ENCODE peak calls at places on chromosomes 4 and X, in four cellular contexts. One of them, this sample, is unnamed.

GRCh38 chr4:178689926-178690325 is 1247.7 kb upstream of the AGA start:
- DNase-seq in IMR-90: no peak
- DNase-seq in K562: no peak
- DNase-seq in GM12878: no peak
- DNase-seq in this sample: no peak

GRCh38 chr4:142687547-142688275 is 158.4 kb downstream of the INPP4B start:
- DNase-seq in IMR-90: no peak
- DNase-seq in K562: no peak
- DNase-seq in GM12878: no peak
- DNase-seq in this sample: no peak

GRCh38 chrX:43644124-43644701 is 11.9 kb upstream of the MAOA start:
- DNase-seq in IMR-90: peak
- DNase-seq in K562: no peak
- DNase-seq in GM12878: no peak
- DNase-seq in this sample: no peak

GRCh38 chrX:39504850-39505259 is 592.9 kb downstream of the BCOR start:
- DNase-seq in IMR-90: no peak
- DNase-seq in K562: no peak
- DNase-seq in GM12878: no peak
- DNase-seq in this sample: no peak

GRCh38 chrX:96835660-96836289 is 47.9 kb upstream of the RPA4 start:
- DNase-seq in IMR-90: no peak
- DNase-seq in K562: no peak
- DNase-seq in GM12878: peak
- DNase-seq in this sample: no peak

GRCh38 chrX:38089173-38089982 is 83.0 kb downstream of the SYTL5 start:
- DNase-seq in IMR-90: no peak
- DNase-seq in K562: no peak
- DNase-seq in GM12878: no peak
- DNase-seq in this sample: no peak

GRCh38 chrX:153974003-153974725 is 1.6 kb downstream of the TMEM187 start:
- DNase-seq in IMR-90: no peak
- DNase-seq in K562: no peak
- DNase-seq in GM12878: no peak
- DNase-seq in this sample: peak

GRCh38 chr4:156800463-156800862 is 171.1 kb downstream of the PDGFC start:
- DNase-seq in IMR-90: no peak
- DNase-seq in K562: no peak
- DNase-seq in GM12878: no peak
- DNase-seq in this sample: no peak

GRCh38 chr4:16824278-16824806 is 74.1 kb downstream of the LDB2 start:
- DNase-seq in IMR-90: no peak
- DNase-seq in K562: no peak
- DNase-seq in GM12878: no peak
- DNase-seq in this sample: no peak

GRCh38 chr4:121156822-121157769 is 7.0 kb downstream of the TNIP3 start:
- DNase-seq in IMR-90: peak
- DNase-seq in K562: no peak
- DNase-seq in GM12878: no peak
- DNase-seq in this sample: peak

GRCh38 chrX:119067023-119067739 is 5.6 kb upstream of the CT47C1 start:
- DNase-seq in IMR-90: peak
- DNase-seq in K562: peak
- DNase-seq in GM12878: no peak
- DNase-seq in this sample: peak

GRCh38 chrX:3420316-3420715 is 73.9 kb upstream of the MXRA5 start:
- DNase-seq in IMR-90: no peak
- DNase-seq in K562: no peak
- DNase-seq in GM12878: no peak
- DNase-seq in this sample: no peak

GRCh38 chr4:140609548-140610425 is 41.0 kb upstream of the UCP1 start:
- DNase-seq in IMR-90: peak
- DNase-seq in K562: peak
- DNase-seq in GM12878: peak
- DNase-seq in this sample: peak

GRCh38 chr4:142452132-142452855 is 393.8 kb downstream of the INPP4B start:
- DNase-seq in IMR-90: peak
- DNase-seq in K562: no peak
- DNase-seq in GM12878: no peak
- DNase-seq in this sample: no peak

GRCh38 chrX:38672646-38673045 is 111.3 kb downstream of the TSPAN7 start:
- DNase-seq in IMR-90: no peak
- DNase-seq in K562: no peak
- DNase-seq in GM12878: no peak
- DNase-seq in this sample: no peak

GRCh38 chr4:173635395-173635794 is 105.4 kb upstream of the HAND2 start:
- DNase-seq in IMR-90: no peak
- DNase-seq in K562: no peak
- DNase-seq in GM12878: no peak
- DNase-seq in this sample: no peak

GRCh38 chr4:31539279-31540074 is 819.3 kb downstream of the PCDH7 start:
- DNase-seq in IMR-90: no peak
- DNase-seq in K562: no peak
- DNase-seq in GM12878: no peak
- DNase-seq in this sample: no peak

GRCh38 chrX:24110049-24110448 is 39.5 kb upstream of the ZFX start:
- DNase-seq in IMR-90: no peak
- DNase-seq in K562: no peak
- DNase-seq in GM12878: no peak
- DNase-seq in this sample: no peak

GRCh38 chr4:21742326-21742725 is 206.2 kb downstream of the KCNIP4 start:
- DNase-seq in IMR-90: no peak
- DNase-seq in K562: no peak
- DNase-seq in GM12878: no peak
- DNase-seq in this sample: no peak

GRCh38 chr4:57094482-57095223 is 15.5 kb downstream of the IGFBP7 start:
- DNase-seq in IMR-90: peak
- DNase-seq in K562: no peak
- DNase-seq in GM12878: no peak
- DNase-seq in this sample: no peak

GRCh38 chr4:103934178-103934789 is 214.5 kb upstream of the TACR3 start:
- DNase-seq in IMR-90: peak
- DNase-seq in K562: peak
- DNase-seq in GM12878: no peak
- DNase-seq in this sample: peak

GRCh38 chrX:132401935-132402334 is 86.9 kb downstream of the MBNL3 start:
- DNase-seq in IMR-90: peak
- DNase-seq in K562: no peak
- DNase-seq in GM12878: no peak
- DNase-seq in this sample: no peak

GRCh38 chr4:104592894-104593470 is 98.3 kb upstream of the CXXC4 start:
- DNase-seq in IMR-90: peak
- DNase-seq in K562: no peak
- DNase-seq in GM12878: no peak
- DNase-seq in this sample: no peak

GRCh38 chrX:39982927-39983326 is 114.8 kb downstream of the BCOR start:
- DNase-seq in IMR-90: no peak
- DNase-seq in K562: no peak
- DNase-seq in GM12878: no peak
- DNase-seq in this sample: no peak

GRCh38 chr4:142414336-142414945 is 431.7 kb downstream of the INPP4B start:
- DNase-seq in IMR-90: no peak
- DNase-seq in K562: no peak
- DNase-seq in GM12878: no peak
- DNase-seq in this sample: no peak

DNA sequence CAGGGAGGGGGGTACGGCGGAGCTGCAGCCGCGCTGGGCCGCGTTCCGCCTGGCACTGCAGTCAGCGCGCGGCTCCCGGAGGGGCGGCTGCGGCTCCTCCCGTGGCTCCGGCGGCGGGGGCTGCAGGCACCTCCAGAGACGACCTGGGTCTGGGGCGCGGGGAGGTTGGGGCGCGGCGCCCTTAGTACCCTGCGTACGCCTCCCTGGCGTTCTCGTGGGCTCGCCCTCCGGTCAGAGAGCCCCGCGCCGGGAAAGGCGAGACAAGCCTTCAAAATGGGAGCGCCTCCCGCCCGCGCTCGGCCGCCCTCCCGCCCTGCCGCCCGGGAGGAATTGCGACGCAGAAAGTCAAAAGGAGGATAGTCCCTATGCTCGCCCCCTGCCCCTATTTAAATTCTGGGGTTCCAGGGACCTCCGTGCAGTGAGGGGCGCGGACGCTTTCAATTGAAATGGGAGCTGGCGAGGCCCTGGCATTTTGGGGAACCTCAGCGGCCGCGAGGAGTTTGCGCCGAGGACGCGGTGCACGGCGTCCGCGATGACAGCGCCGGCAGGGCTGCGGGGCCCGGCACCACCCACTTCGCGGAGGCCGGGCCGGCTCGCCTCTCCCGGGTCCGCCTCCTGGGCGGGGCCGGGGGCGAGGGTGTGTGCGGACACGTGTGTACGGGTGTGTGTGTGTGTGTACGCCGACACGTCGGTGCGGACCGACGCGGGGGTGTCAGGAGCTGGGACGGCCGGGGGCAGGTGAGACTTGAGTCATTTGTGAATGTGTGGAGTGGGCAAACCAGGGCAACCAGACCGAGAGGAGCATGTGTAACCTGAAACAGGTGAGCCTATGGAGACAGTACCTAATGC is 544 bp downstream of the HERC3 start:
- DNase-seq in IMR-90: peak
- DNase-seq in K562: peak
- DNase-seq in GM12878: peak
- DNase-seq in this sample: peak
- TF ChIP-seq POLR2A in IMR-90: no peak
- TF ChIP-seq POLR2A in K562: peak
- TF ChIP-seq POLR2A in GM12878: peak
- TF ChIP-seq POLR2A in this sample: peak

GRCh38 chr4:177097291-177097690 is 212.4 kb upstream of the NEIL3 start:
- DNase-seq in IMR-90: no peak
- DNase-seq in K562: no peak
- DNase-seq in GM12878: no peak
- DNase-seq in this sample: no peak

GRCh38 chr4:177105526-177105925 is 204.1 kb upstream of the NEIL3 start:
- DNase-seq in IMR-90: no peak
- DNase-seq in K562: no peak
- DNase-seq in GM12878: no peak
- DNase-seq in this sample: no peak

GRCh38 chr4:177100307-177100706 is 209.4 kb upstream of the NEIL3 start:
- DNase-seq in IMR-90: no peak
- DNase-seq in K562: no peak
- DNase-seq in GM12878: no peak
- DNase-seq in this sample: no peak
- TF ChIP-seq CTCF in IMR-90: no peak
- TF ChIP-seq CTCF in K562: no peak
- TF ChIP-seq CTCF in GM12878: no peak
- TF ChIP-seq CTCF in this sample: no peak

DNA sequence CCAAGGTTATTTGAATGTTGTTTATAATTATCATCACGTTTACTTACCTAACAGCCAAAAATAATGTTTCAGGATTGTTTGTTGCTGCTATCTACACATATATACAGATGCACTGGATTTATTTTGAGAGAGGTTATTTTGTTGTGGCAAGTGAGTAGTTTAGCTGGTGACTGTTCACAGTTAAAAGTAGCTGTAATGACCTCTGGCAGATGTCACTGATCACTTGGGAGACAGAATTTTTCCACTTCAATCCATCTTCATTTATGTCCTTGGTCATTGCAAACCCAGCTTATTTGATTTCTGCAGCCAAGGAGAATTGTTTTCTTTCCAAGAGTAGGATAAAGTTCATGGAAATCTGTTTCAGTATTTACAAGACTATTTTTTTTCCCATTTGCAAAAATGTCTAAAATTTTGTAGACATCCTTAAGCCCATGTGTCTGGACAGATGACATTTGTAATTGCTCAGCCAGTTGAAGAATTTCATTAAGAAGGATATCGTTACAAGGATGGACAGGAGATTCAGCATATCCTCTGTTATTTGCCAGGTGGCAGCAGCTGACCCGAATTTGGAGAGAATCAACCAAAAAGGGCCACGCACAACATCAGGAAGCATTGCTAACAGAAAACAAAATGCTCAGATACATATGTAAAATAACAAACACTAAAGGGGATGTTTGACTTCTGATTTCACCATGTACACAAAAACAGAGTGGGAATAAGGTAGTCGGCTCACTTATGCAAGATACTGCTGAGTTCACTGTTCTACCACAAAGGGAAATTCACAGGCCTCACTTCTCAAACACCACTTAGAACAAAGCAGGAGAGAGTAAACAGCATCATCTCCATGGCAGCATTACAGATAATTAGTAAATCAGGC is 64.5 kb downstream of the GPRIN3 start:
- DNase-seq in IMR-90: no peak
- DNase-seq in K562: no peak
- DNase-seq in GM12878: no peak
- DNase-seq in this sample: no peak
- TF ChIP-seq FOS in IMR-90: no peak
- TF ChIP-seq FOS in K562: no peak
- TF ChIP-seq FOS in GM12878: no peak
- TF ChIP-seq FOS in this sample: no peak

GRCh38 chrX:300334-300733 is 18.3 kb downstream of the GTPBP6 start:
- DNase-seq in IMR-90: no peak
- DNase-seq in K562: no peak
- DNase-seq in GM12878: no peak
- DNase-seq in this sample: no peak
- TF ChIP-seq POLR2A in IMR-90: no peak
- TF ChIP-seq POLR2A in K562: no peak
- TF ChIP-seq POLR2A in GM12878: no peak
- TF ChIP-seq POLR2A in this sample: no peak

GRCh38 chr4:128287871-128288688 is 467 bp upstream of the PGRMC2 start:
- DNase-seq in IMR-90: peak
- DNase-seq in K562: peak
- DNase-seq in GM12878: peak
- DNase-seq in this sample: peak
- TF ChIP-seq CTCF in IMR-90: peak
- TF ChIP-seq CTCF in K562: peak
- TF ChIP-seq CTCF in GM12878: no peak
- TF ChIP-seq CTCF in this sample: peak